ENCODE peak calls at places on chromosome 6, in seven cellular contexts. One of them, this sample, is unnamed.

GRCh38 chr6:28811873-28812272 is 111.9 kb downstream of the TRIM27 start:
- DNase-seq in PC-9: no peak
- DNase-seq in SK-N-SH: no peak
- DNase-seq in OCI-LY7: peak; percentile 11
- DNase-seq in HCT116: no peak
- DNase-seq in GM23248: no peak
- DNase-seq in GM23338: peak; percentile 56
- DNase-seq in this sample: peak; percentile 46

GRCh38 chr6:96749891-96750290 is 87.4 kb downstream of the GPR63 start:
- DNase-seq in GM23248: no peak
- DNase-seq in HCT116: no peak
- DNase-seq in OCI-LY7: no peak
- DNase-seq in GM23338: no peak
- DNase-seq in PC-9: no peak
- DNase-seq in SK-N-SH: no peak
- DNase-seq in this sample: no peak

GRCh38 chr6:17863971-17864754 is 123.3 kb downstream of the KIF13A start:
- DNase-seq in PC-9: peak; percentile 34
- DNase-seq in OCI-LY7: no peak
- DNase-seq in HCT116: peak; percentile 57
- DNase-seq in GM23248: peak; percentile 93
- DNase-seq in SK-N-SH: no peak
- DNase-seq in GM23338: no peak
- DNase-seq in this sample: no peak

GRCh38 chr6:30603961-30604360 is 13.1 kb downstream of the PPP1R10 start:
- DNase-seq in HCT116: no peak
- DNase-seq in PC-9: no peak
- DNase-seq in SK-N-SH: no peak
- DNase-seq in OCI-LY7: no peak
- DNase-seq in GM23248: no peak
- DNase-seq in GM23338: no peak
- DNase-seq in this sample: no peak

GRCh38 chr6:3755637-3756515 is 4.4 kb upstream of the PXDC1 start:
- DNase-seq in SK-N-SH: no peak
- DNase-seq in HCT116: no peak
- DNase-seq in GM23338: peak; percentile 74
- DNase-seq in OCI-LY7: no peak
- DNase-seq in PC-9: no peak
- DNase-seq in GM23248: peak; percentile 22
- DNase-seq in this sample: no peak

GRCh38 chr6:106154326-106154725 is 68.2 kb downstream of the PRDM1 start:
- DNase-seq in GM23248: no peak
- DNase-seq in GM23338: peak; percentile 47
- DNase-seq in OCI-LY7: no peak
- DNase-seq in HCT116: no peak
- DNase-seq in PC-9: no peak
- DNase-seq in SK-N-SH: no peak
- DNase-seq in this sample: no peak

GRCh38 chr6:154933181-154933827 is 61.8 kb upstream of the TIAM2 start:
- DNase-seq in SK-N-SH: no peak
- DNase-seq in GM23248: no peak
- DNase-seq in PC-9: no peak
- DNase-seq in OCI-LY7: no peak
- DNase-seq in HCT116: no peak
- DNase-seq in GM23338: no peak
- DNase-seq in this sample: no peak

GRCh38 chr6:46440133-46440532 is 51.1 kb downstream of the RCAN2 start:
- DNase-seq in GM23248: peak; percentile 85
- DNase-seq in PC-9: no peak
- DNase-seq in GM23338: no peak
- DNase-seq in SK-N-SH: no peak
- DNase-seq in OCI-LY7: no peak
- DNase-seq in HCT116: no peak
- DNase-seq in this sample: no peak

GRCh38 chr6:17580518-17581048 is 19.5 kb upstream of the FAM8A1 start:
- DNase-seq in PC-9: peak; percentile 57
- DNase-seq in SK-N-SH: peak; percentile 64
- DNase-seq in GM23338: peak; percentile 79
- DNase-seq in OCI-LY7: no peak
- DNase-seq in HCT116: no peak
- DNase-seq in GM23248: peak; percentile 75
- DNase-seq in this sample: no peak

GRCh38 chr6:142387997-142388815 is 86.4 kb downstream of the ADGRG6 start:
- DNase-seq in PC-9: no peak
- DNase-seq in GM23248: peak; percentile 73
- DNase-seq in SK-N-SH: peak; percentile 15
- DNase-seq in GM23338: peak; percentile 73
- DNase-seq in HCT116: no peak
- DNase-seq in OCI-LY7: peak; percentile 41
- DNase-seq in this sample: peak; percentile 72

GRCh38 chr6:139641412-139641811 is 267.0 kb upstream of the CITED2 start:
- DNase-seq in GM23248: no peak
- DNase-seq in GM23338: no peak
- DNase-seq in HCT116: no peak
- DNase-seq in SK-N-SH: no peak
- DNase-seq in PC-9: no peak
- DNase-seq in OCI-LY7: no peak
- DNase-seq in this sample: no peak

GRCh38 chr6:28266563-28266961 is 381 bp upstream of the ZSCAN26 start:
- DNase-seq in OCI-LY7: no peak
- DNase-seq in HCT116: no peak
- DNase-seq in GM23338: no peak
- DNase-seq in GM23248: no peak
- DNase-seq in PC-9: no peak
- DNase-seq in SK-N-SH: no peak
- DNase-seq in this sample: no peak

GRCh38 chr6:110625883-110626282 is 149.5 kb upstream of the SLC22A16 start:
- DNase-seq in OCI-LY7: no peak
- DNase-seq in SK-N-SH: no peak
- DNase-seq in GM23248: peak; percentile 44
- DNase-seq in HCT116: no peak
- DNase-seq in PC-9: no peak
- DNase-seq in GM23338: no peak
- DNase-seq in this sample: no peak

GRCh38 chr6:26578741-26579140 is 18.0 kb upstream of the ABT1 start:
- DNase-seq in PC-9: no peak
- DNase-seq in GM23338: no peak
- DNase-seq in OCI-LY7: no peak
- DNase-seq in HCT116: no peak
- DNase-seq in SK-N-SH: no peak
- DNase-seq in GM23248: no peak
- DNase-seq in this sample: no peak

GRCh38 chr6:147382945-147383554 is 125.4 kb upstream of the SAMD5 start:
- DNase-seq in SK-N-SH: no peak
- DNase-seq in GM23338: peak; percentile 63
- DNase-seq in HCT116: peak; percentile 13
- DNase-seq in GM23248: peak; percentile 56
- DNase-seq in OCI-LY7: peak; percentile 12
- DNase-seq in PC-9: no peak
- DNase-seq in this sample: peak; percentile 58

GRCh38 chr6:72151742-72152141 is 265.4 kb downstream of the RIMS1 start:
- DNase-seq in GM23248: no peak
- DNase-seq in PC-9: no peak
- DNase-seq in HCT116: no peak
- DNase-seq in SK-N-SH: no peak
- DNase-seq in GM23338: peak; percentile 25
- DNase-seq in OCI-LY7: no peak
- DNase-seq in this sample: no peak

GRCh38 chr6:89034586-89035251 is 45.8 kb upstream of the PNRC1 start:
- DNase-seq in SK-N-SH: no peak
- DNase-seq in GM23338: no peak
- DNase-seq in GM23248: peak; percentile 95
- DNase-seq in PC-9: no peak
- DNase-seq in HCT116: no peak
- DNase-seq in OCI-LY7: no peak
- DNase-seq in this sample: no peak
- H3K27ac ChIP-seq in SK-N-SH: peak overlapping the region; percentile 51
- H3K27ac ChIP-seq in GM23338: peak overlapping the region; percentile 59
- H3K27ac ChIP-seq in GM23248: peak overlapping the region; percentile 99
- H3K27ac ChIP-seq in PC-9: peak overlapping the region; percentile 70
- H3K27ac ChIP-seq in HCT116: no peak overlapping the region
- H3K27ac ChIP-seq in OCI-LY7: no peak overlapping the region
- H3K27ac ChIP-seq in this sample: no peak overlapping the region

DNA sequence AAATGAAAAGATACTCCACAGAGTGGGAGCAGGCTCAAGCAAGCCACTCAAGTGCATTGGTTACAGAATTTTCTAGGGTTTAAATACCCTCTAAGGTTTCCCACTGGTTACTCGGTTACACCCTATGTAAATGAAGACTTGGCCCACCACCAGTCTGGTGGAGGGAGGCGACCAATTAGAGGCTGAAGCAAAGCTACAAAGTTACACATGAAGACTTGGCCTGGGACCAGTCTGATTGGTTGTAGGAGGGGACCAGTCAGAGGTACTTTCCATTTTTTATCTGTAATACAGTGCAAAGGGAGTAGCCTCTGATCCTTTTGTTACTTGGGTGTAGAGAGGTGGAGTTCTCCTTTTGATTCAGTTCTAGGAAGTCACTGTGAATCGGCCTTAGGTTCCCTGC is 7.6 kb downstream of the SRSF12 start:
- DNase-seq in SK-N-SH: no peak
- DNase-seq in GM23338: no peak
- DNase-seq in GM23248: no peak
- DNase-seq in OCI-LY7: no peak
- DNase-seq in PC-9: no peak
- DNase-seq in HCT116: no peak
- DNase-seq in this sample: no peak
- H3K9me2 ChIP-seq in SK-N-SH: no peaks in the 10 kb centered on the region
- H3K9me2 ChIP-seq in GM23338: no peaks in the 10 kb centered on the region
- H3K9me2 ChIP-seq in GM23248: no peaks in the 10 kb centered on the region
- H3K9me2 ChIP-seq in OCI-LY7: no peaks in the 10 kb centered on the region
- H3K9me2 ChIP-seq in PC-9: no peaks in the 10 kb centered on the region
- H3K9me2 ChIP-seq in HCT116: no peaks in the 10 kb centered on the region
- H3K9me2 ChIP-seq in this sample: no peaks in the 10 kb centered on the region

GRCh38 chr6:47672816-47673215 is 25.6 kb upstream of the ADGRF4 start:
- DNase-seq in OCI-LY7: no peak
- DNase-seq in PC-9: no peak
- DNase-seq in GM23338: no peak
- DNase-seq in SK-N-SH: no peak
- DNase-seq in GM23248: no peak
- DNase-seq in HCT116: no peak
- DNase-seq in this sample: no peak
- H3K27ac ChIP-seq in OCI-LY7: no peak overlapping the region
- H3K27ac ChIP-seq in PC-9: no peak overlapping the region
- H3K27ac ChIP-seq in GM23338: no peak overlapping the region
- H3K27ac ChIP-seq in SK-N-SH: no peak overlapping the region
- H3K27ac ChIP-seq in GM23248: no peak overlapping the region
- H3K27ac ChIP-seq in HCT116: no peak overlapping the region
- H3K27ac ChIP-seq in this sample: no peak overlapping the region

DNA sequence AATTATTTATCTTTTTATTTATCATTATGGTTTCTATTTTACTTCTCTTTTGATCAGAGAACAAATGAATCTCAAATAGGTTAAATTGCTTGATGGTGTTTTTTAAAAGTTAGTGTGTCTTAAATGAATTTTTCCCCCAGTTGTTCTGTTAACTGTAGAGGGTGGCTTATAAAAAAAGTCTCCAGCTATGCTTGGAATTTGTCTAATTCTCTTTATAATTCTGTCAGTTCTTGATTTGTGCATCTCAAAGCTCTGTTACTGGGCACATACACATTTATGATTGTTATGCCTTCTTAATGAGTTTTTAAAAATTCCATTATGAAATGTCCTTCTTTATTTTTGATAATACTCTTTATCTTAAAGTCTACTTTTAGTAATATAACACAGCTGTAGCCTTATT is 58.0 kb downstream of the LIN28B start:
- DNase-seq in GM23338: no peak
- DNase-seq in PC-9: no peak
- DNase-seq in HCT116: no peak
- DNase-seq in GM23248: peak; percentile 2
- DNase-seq in SK-N-SH: no peak
- DNase-seq in OCI-LY7: no peak
- DNase-seq in this sample: no peak
- H3K9me2 ChIP-seq in GM23338: no peaks in the 10 kb centered on the region
- H3K9me2 ChIP-seq in PC-9: no peaks in the 10 kb centered on the region
- H3K9me2 ChIP-seq in HCT116: no peaks in the 10 kb centered on the region
- H3K9me2 ChIP-seq in GM23248: no peaks in the 10 kb centered on the region
- H3K9me2 ChIP-seq in SK-N-SH: no peaks in the 10 kb centered on the region
- H3K9me2 ChIP-seq in OCI-LY7: no peaks in the 10 kb centered on the region
- H3K9me2 ChIP-seq in this sample: no peaks in the 10 kb centered on the region

GRCh38 chr6:145238787-145239186 is 496.5 kb downstream of the EPM2A start:
- DNase-seq in HCT116: no peak
- DNase-seq in GM23248: no peak
- DNase-seq in SK-N-SH: no peak
- DNase-seq in PC-9: no peak
- DNase-seq in OCI-LY7: no peak
- DNase-seq in GM23338: no peak
- DNase-seq in this sample: no peak

GRCh38 chr6:145244712-145245111 is 490.6 kb downstream of the EPM2A start:
- DNase-seq in GM23338: no peak
- DNase-seq in GM23248: no peak
- DNase-seq in OCI-LY7: no peak
- DNase-seq in PC-9: no peak
- DNase-seq in HCT116: no peak
- DNase-seq in SK-N-SH: no peak
- DNase-seq in this sample: no peak

GRCh38 chr6:145245119-145245518 is 490.2 kb downstream of the EPM2A start:
- DNase-seq in SK-N-SH: no peak
- DNase-seq in HCT116: no peak
- DNase-seq in GM23338: no peak
- DNase-seq in PC-9: no peak
- DNase-seq in GM23248: no peak
- DNase-seq in OCI-LY7: no peak
- DNase-seq in this sample: no peak

GRCh38 chr6:145235207-145235606 is 500.1 kb downstream of the EPM2A start:
- DNase-seq in GM23338: no peak
- DNase-seq in SK-N-SH: no peak
- DNase-seq in OCI-LY7: no peak
- DNase-seq in PC-9: no peak
- DNase-seq in GM23248: no peak
- DNase-seq in HCT116: no peak
- DNase-seq in this sample: no peak

DNA sequence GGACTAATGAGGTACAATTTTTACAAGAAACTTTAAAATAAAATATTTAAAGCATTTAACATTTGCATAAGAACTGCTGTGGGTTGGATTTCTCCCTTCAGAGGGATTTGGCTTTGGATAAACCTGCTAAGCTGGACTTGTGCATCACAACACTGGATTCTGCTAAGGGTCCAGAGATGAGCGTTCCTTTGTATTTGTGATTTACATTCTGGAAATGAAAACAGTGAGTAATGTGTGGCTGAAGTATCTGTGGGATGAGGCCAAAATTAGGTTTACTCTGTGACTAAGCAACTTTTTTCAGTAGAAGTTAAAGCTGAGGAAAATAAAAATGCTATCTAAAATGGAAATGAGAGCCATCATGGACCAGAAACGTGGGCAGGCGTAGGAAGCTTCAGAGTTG is 494.3 kb downstream of the EPM2A start:
- DNase-seq in OCI-LY7: no peak
- DNase-seq in GM23248: peak; percentile 77
- DNase-seq in GM23338: no peak
- DNase-seq in PC-9: no peak
- DNase-seq in HCT116: no peak
- DNase-seq in SK-N-SH: no peak
- DNase-seq in this sample: no peak
- H3K27ac ChIP-seq in OCI-LY7: no peak overlapping the region
- H3K27ac ChIP-seq in GM23248: peak overlapping the region; percentile 18
- H3K27ac ChIP-seq in GM23338: no peak overlapping the region
- H3K27ac ChIP-seq in PC-9: peak overlapping the region; percentile 17
- H3K27ac ChIP-seq in HCT116: no peak overlapping the region
- H3K27ac ChIP-seq in SK-N-SH: no peak overlapping the region
- H3K27ac ChIP-seq in this sample: no peak overlapping the region

This sample was measured in Karpas-422.